ENCODE peak calls at places on chromosomes 1 and 21, in seven cellular contexts. One of them, this sample, is unnamed.

GRCh38 chr1:115977481-115978258 is 1.4 kb downstream of the SLC22A15 start:
- DNase-seq in CD8-positive, alpha-beta T cell: no peak
- DNase-seq in pancreas: no peak
- DNase-seq in H1: no peak
- DNase-seq in AG09309: peak
- DNase-seq in foreskin keratinocyte: peak
- DNase-seq in ovary: no peak
- DNase-seq in this sample: no peak

GRCh38 chr1:225889743-225890142 is 797 bp upstream of the LEFTY1 start:
- DNase-seq in CD8-positive, alpha-beta T cell: no peak
- DNase-seq in pancreas: no peak
- DNase-seq in H1: no peak
- DNase-seq in AG09309: no peak
- DNase-seq in foreskin keratinocyte: no peak
- DNase-seq in ovary: no peak
- DNase-seq in this sample: no peak

GRCh38 chr1:144101397-144102050 is 129.7 kb upstream of the FAM72C start:
- DNase-seq in CD8-positive, alpha-beta T cell: peak
- DNase-seq in pancreas: peak
- DNase-seq in H1: no peak
- DNase-seq in AG09309: no peak
- DNase-seq in foreskin keratinocyte: peak
- DNase-seq in ovary: peak
- DNase-seq in this sample: no peak

GRCh38 chr1:115233598-115233997 is 104.5 kb downstream of the NGF start:
- DNase-seq in CD8-positive, alpha-beta T cell: no peak
- DNase-seq in pancreas: no peak
- DNase-seq in H1: no peak
- DNase-seq in AG09309: no peak
- DNase-seq in foreskin keratinocyte: no peak
- DNase-seq in ovary: no peak
- DNase-seq in this sample: no peak

GRCh38 chr1:246483204-246483933 is 23.7 kb downstream of the SMYD3 start:
- DNase-seq in CD8-positive, alpha-beta T cell: no peak
- DNase-seq in pancreas: no peak
- DNase-seq in H1: no peak
- DNase-seq in AG09309: no peak
- DNase-seq in foreskin keratinocyte: no peak
- DNase-seq in ovary: no peak
- DNase-seq in this sample: no peak

GRCh38 chr1:2014181-2014580 is 5.0 kb upstream of the GABRD start:
- DNase-seq in CD8-positive, alpha-beta T cell: no peak
- DNase-seq in pancreas: no peak
- DNase-seq in H1: no peak
- DNase-seq in AG09309: no peak
- DNase-seq in foreskin keratinocyte: no peak
- DNase-seq in ovary: no peak
- DNase-seq in this sample: no peak

GRCh38 chr21:14550200-14550599 is 4.1 kb upstream of the SAMSN1 start:
- DNase-seq in CD8-positive, alpha-beta T cell: no peak
- DNase-seq in pancreas: no peak
- DNase-seq in H1: no peak
- DNase-seq in AG09309: no peak
- DNase-seq in foreskin keratinocyte: no peak
- DNase-seq in ovary: no peak
- DNase-seq in this sample: no peak

GRCh38 chr1:91777630-91778300 is 108.2 kb downstream of the TGFBR3 start:
- DNase-seq in CD8-positive, alpha-beta T cell: no peak
- DNase-seq in pancreas: no peak
- DNase-seq in H1: no peak
- DNase-seq in AG09309: no peak
- DNase-seq in foreskin keratinocyte: no peak
- DNase-seq in ovary: no peak
- DNase-seq in this sample: no peak

GRCh38 chr1:26156285-26157038 is 2.4 kb upstream of the FAM110D start:
- DNase-seq in CD8-positive, alpha-beta T cell: no peak
- DNase-seq in pancreas: no peak
- DNase-seq in H1: no peak
- DNase-seq in AG09309: no peak
- DNase-seq in foreskin keratinocyte: no peak
- DNase-seq in ovary: no peak
- DNase-seq in this sample: no peak

GRCh38 chr21:30234643-30235042 is 18.7 kb upstream of the CLDN8 start:
- DNase-seq in CD8-positive, alpha-beta T cell: no peak
- DNase-seq in pancreas: no peak
- DNase-seq in H1: no peak
- DNase-seq in AG09309: no peak
- DNase-seq in foreskin keratinocyte: peak
- DNase-seq in ovary: no peak
- DNase-seq in this sample: no peak

GRCh38 chr1:7827134-7827955 is 25.5 kb downstream of the UTS2 start:
- DNase-seq in CD8-positive, alpha-beta T cell: peak
- DNase-seq in pancreas: no peak
- DNase-seq in H1: no peak
- DNase-seq in AG09309: no peak
- DNase-seq in foreskin keratinocyte: no peak
- DNase-seq in ovary: no peak
- DNase-seq in this sample: no peak

GRCh38 chr1:180155202-180155682 is 573 bp downstream of the QSOX1 start:
- DNase-seq in CD8-positive, alpha-beta T cell: peak
- DNase-seq in pancreas: peak
- DNase-seq in H1: no peak
- DNase-seq in AG09309: no peak
- DNase-seq in foreskin keratinocyte: no peak
- DNase-seq in ovary: peak
- DNase-seq in this sample: no peak

GRCh38 chr1:221753828-221754188 is 11.9 kb upstream of the DUSP10 start:
- DNase-seq in CD8-positive, alpha-beta T cell: no peak
- DNase-seq in pancreas: no peak
- DNase-seq in H1: no peak
- DNase-seq in AG09309: no peak
- DNase-seq in foreskin keratinocyte: no peak
- DNase-seq in ovary: no peak
- DNase-seq in this sample: no peak

DNA sequence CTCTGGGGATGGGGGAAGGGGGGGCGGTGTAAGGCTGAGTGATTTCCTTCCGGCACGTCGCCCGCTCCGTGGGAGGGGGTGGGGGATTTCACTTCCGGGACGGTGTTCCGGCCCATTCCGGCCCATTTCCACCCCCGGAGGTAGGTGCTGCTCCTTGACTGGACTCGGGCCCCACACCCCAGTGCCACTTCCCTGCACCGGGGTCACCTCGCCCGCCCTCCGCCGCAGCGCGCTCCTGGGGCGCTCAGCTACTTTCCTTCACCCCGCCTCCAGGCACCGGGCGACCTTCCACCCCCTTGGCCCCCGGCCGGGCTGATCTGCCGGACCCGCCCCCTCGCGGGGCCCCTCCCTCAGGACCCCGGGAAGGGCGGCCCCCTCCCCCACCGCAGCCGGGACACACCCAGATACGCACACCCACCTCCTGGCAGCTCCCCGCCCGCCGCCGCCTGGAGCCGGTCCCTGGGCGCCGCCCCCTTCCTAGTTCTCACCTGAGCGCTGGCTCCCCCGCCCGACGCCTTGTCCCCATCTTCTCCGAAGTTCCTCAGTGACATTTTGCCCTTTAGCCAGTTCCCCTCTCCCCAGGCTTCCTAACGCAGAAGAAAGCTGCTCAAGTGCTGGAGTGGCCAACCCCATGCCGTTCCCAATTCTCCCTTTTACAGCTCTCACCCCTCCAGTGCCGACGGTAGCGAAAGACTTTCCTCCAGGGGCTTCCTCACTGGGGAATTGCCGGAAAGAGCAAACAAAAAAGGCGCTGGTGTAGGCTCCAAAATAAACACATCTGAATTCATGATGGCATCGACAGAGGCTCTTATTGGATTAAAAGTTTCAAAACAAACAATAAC is at the start of gene ZBTB37:
- DNase-seq in CD8-positive, alpha-beta T cell: peak
- DNase-seq in pancreas: peak
- DNase-seq in H1: peak
- DNase-seq in AG09309: no peak
- DNase-seq in foreskin keratinocyte: no peak
- DNase-seq in ovary: peak
- DNase-seq in this sample: no peak
- TF ChIP-seq CTCF in CD8-positive, alpha-beta T cell: no peak
- TF ChIP-seq CTCF in pancreas: no peak
- TF ChIP-seq CTCF in H1: no peak
- TF ChIP-seq CTCF in AG09309: no peak
- TF ChIP-seq CTCF in foreskin keratinocyte: peak
- TF ChIP-seq CTCF in ovary: no peak
- TF ChIP-seq CTCF in this sample: no peak

GRCh38 chr1:156359973-156360372 is 9.0 kb upstream of the RHBG start:
- DNase-seq in CD8-positive, alpha-beta T cell: no peak
- DNase-seq in pancreas: no peak
- DNase-seq in H1: no peak
- DNase-seq in AG09309: no peak
- DNase-seq in foreskin keratinocyte: no peak
- DNase-seq in ovary: no peak
- DNase-seq in this sample: no peak
- TF ChIP-seq CTCF in CD8-positive, alpha-beta T cell: no peak
- TF ChIP-seq CTCF in pancreas: no peak
- TF ChIP-seq CTCF in H1: peak
- TF ChIP-seq CTCF in AG09309: peak
- TF ChIP-seq CTCF in foreskin keratinocyte: peak
- TF ChIP-seq CTCF in ovary: no peak
- TF ChIP-seq CTCF in this sample: peak

GRCh38 chr1:81811757-81812371 is 11.1 kb downstream of the ADGRL2 start:
- DNase-seq in CD8-positive, alpha-beta T cell: no peak
- DNase-seq in pancreas: no peak
- DNase-seq in H1: no peak
- DNase-seq in AG09309: no peak
- DNase-seq in foreskin keratinocyte: no peak
- DNase-seq in ovary: no peak
- DNase-seq in this sample: no peak

GRCh38 chr1:81809808-81810207 is 9.1 kb downstream of the ADGRL2 start:
- DNase-seq in CD8-positive, alpha-beta T cell: no peak
- DNase-seq in pancreas: no peak
- DNase-seq in H1: no peak
- DNase-seq in AG09309: no peak
- DNase-seq in foreskin keratinocyte: no peak
- DNase-seq in ovary: no peak
- DNase-seq in this sample: no peak

GRCh38 chr1:81806432-81806770 is 5.7 kb downstream of the ADGRL2 start:
- DNase-seq in CD8-positive, alpha-beta T cell: no peak
- DNase-seq in pancreas: no peak
- DNase-seq in H1: no peak
- DNase-seq in AG09309: no peak
- DNase-seq in foreskin keratinocyte: no peak
- DNase-seq in ovary: no peak
- DNase-seq in this sample: no peak

GRCh38 chr1:81805537-81806431 is 5.0 kb downstream of the ADGRL2 start:
- DNase-seq in CD8-positive, alpha-beta T cell: no peak
- DNase-seq in pancreas: no peak
- DNase-seq in H1: no peak
- DNase-seq in AG09309: no peak
- DNase-seq in foreskin keratinocyte: no peak
- DNase-seq in ovary: no peak
- DNase-seq in this sample: no peak

GRCh38 chr1:81808760-81809159 is 8.0 kb downstream of the ADGRL2 start:
- DNase-seq in CD8-positive, alpha-beta T cell: no peak
- DNase-seq in pancreas: no peak
- DNase-seq in H1: no peak
- DNase-seq in AG09309: no peak
- DNase-seq in foreskin keratinocyte: no peak
- DNase-seq in ovary: no peak
- DNase-seq in this sample: no peak
- TF ChIP-seq CTCF in CD8-positive, alpha-beta T cell: no peak
- TF ChIP-seq CTCF in pancreas: no peak
- TF ChIP-seq CTCF in H1: no peak
- TF ChIP-seq CTCF in AG09309: no peak
- TF ChIP-seq CTCF in foreskin keratinocyte: peak
- TF ChIP-seq CTCF in ovary: no peak
- TF ChIP-seq CTCF in this sample: peak

DNA sequence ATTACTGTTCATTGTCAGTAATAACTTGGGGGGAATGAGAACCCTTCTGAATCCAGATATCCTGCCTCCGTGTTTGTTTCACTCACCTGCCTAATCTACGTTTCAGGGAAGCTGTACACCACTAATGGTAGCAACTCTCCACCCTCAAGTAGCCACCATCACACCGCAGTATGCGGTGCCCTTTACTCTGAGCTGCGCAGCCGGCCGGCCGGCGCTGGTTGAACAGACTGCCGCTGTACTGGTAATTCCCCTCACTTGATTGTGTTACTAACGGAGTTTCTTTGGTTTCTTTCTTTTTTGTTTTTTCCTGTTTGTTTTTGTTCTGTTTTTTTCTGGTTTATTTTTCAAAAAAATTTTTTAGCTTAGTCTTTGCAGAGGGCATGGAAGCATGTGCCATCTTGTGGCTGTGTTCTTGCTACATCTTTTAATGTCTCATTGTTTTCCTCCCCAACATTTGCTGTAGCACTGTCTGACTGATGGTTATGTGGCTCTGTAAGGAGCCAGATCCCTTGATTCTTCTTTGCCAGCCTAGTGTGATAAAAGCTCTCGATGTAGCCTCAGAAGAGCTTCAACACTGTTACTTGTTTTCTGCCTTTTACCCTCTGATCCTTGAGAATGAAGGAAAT is 15.9 kb upstream of the OLFML3 start:
- DNase-seq in CD8-positive, alpha-beta T cell: no peak
- DNase-seq in pancreas: no peak
- DNase-seq in H1: no peak
- DNase-seq in AG09309: no peak
- DNase-seq in foreskin keratinocyte: no peak
- DNase-seq in ovary: no peak
- DNase-seq in this sample: no peak
- TF ChIP-seq CTCF in CD8-positive, alpha-beta T cell: no peak
- TF ChIP-seq CTCF in pancreas: no peak
- TF ChIP-seq CTCF in H1: no peak
- TF ChIP-seq CTCF in AG09309: peak
- TF ChIP-seq CTCF in foreskin keratinocyte: peak
- TF ChIP-seq CTCF in ovary: no peak
- TF ChIP-seq CTCF in this sample: peak